ENCODE peak calls at places on chromosomes 6 and 20, in four cellular contexts. One of them, this sample, is unnamed.

GRCh38 chr20:48621256-48622078 is 206.3 kb downstream of the PREX1 start:
- DNase-seq in GM12891: no peak
- DNase-seq in lung: no peak
- DNase-seq in CD4-positive, alpha-beta T cell: no peak
- DNase-seq in this sample: no peak

GRCh38 chr6:14917511-14917910 is 328.4 kb upstream of the JARID2 start:
- DNase-seq in CD4-positive, alpha-beta T cell: no peak
- DNase-seq in lung: no peak
- DNase-seq in GM12891: no peak
- DNase-seq in this sample: no peak

GRCh38 chr6:78243519-78243918 is 590.7 kb downstream of the MEI4 start:
- DNase-seq in CD4-positive, alpha-beta T cell: no peak
- DNase-seq in GM12891: no peak
- DNase-seq in lung: no peak
- DNase-seq in this sample: no peak

GRCh38 chr6:43216200-43216599 is 13.1 kb downstream of the DNPH1 start:
- DNase-seq in GM12891: no peak
- DNase-seq in CD4-positive, alpha-beta T cell: no peak
- DNase-seq in lung: no peak
- DNase-seq in this sample: no peak

GRCh38 chr6:299050-299980 is 7.0 kb downstream of the DUSP22 start:
- DNase-seq in GM12891: no peak
- DNase-seq in CD4-positive, alpha-beta T cell: no peak
- DNase-seq in lung: no peak
- DNase-seq in this sample: no peak

GRCh38 chr6:147311218-147311617 is 107.0 kb downstream of the STXBP5 start:
- DNase-seq in lung: no peak
- DNase-seq in CD4-positive, alpha-beta T cell: no peak
- DNase-seq in GM12891: no peak
- DNase-seq in this sample: no peak

GRCh38 chr6:13478525-13478962 is 8.9 kb downstream of the GFOD1 start:
- DNase-seq in CD4-positive, alpha-beta T cell: no peak
- DNase-seq in lung: no peak
- DNase-seq in GM12891: no peak
- DNase-seq in this sample: no peak

GRCh38 chr6:71395731-71396409 is 107.3 kb downstream of the OGFRL1 start:
- DNase-seq in CD4-positive, alpha-beta T cell: no peak
- DNase-seq in lung: no peak
- DNase-seq in GM12891: no peak
- DNase-seq in this sample: no peak

GRCh38 chr6:55886185-55886836 is 10.9 kb upstream of the BMP5 start:
- DNase-seq in CD4-positive, alpha-beta T cell: no peak
- DNase-seq in GM12891: no peak
- DNase-seq in lung: no peak
- DNase-seq in this sample: no peak

GRCh38 chr20:52500150-52500549 is 308.6 kb upstream of the ZFP64 start:
- DNase-seq in CD4-positive, alpha-beta T cell: no peak
- DNase-seq in lung: no peak
- DNase-seq in GM12891: no peak
- DNase-seq in this sample: no peak

GRCh38 chr6:16964553-16965499 is 137.0 kb upstream of the STMND1 start:
- DNase-seq in lung: peak
- DNase-seq in GM12891: peak
- DNase-seq in CD4-positive, alpha-beta T cell: peak
- DNase-seq in this sample: peak

GRCh38 chr20:61788343-61788742 is 277.3 kb downstream of the TAF4 start:
- DNase-seq in lung: no peak
- DNase-seq in CD4-positive, alpha-beta T cell: no peak
- DNase-seq in GM12891: no peak
- DNase-seq in this sample: no peak

GRCh38 chr6:170378502-170378901 is 71.9 kb downstream of the FAM120B start:
- DNase-seq in lung: no peak
- DNase-seq in CD4-positive, alpha-beta T cell: no peak
- DNase-seq in GM12891: no peak
- DNase-seq in this sample: peak

GRCh38 chr20:53611449-53611894 is 17.8 kb upstream of the ZNF217 start:
- DNase-seq in lung: no peak
- DNase-seq in GM12891: no peak
- DNase-seq in CD4-positive, alpha-beta T cell: no peak
- DNase-seq in this sample: no peak

GRCh38 chr6:99613398-99613704 is 6.7 kb downstream of the PRDM13 start:
- DNase-seq in CD4-positive, alpha-beta T cell: no peak
- DNase-seq in GM12891: peak
- DNase-seq in lung: no peak
- DNase-seq in this sample: peak

GRCh38 chr6:164856138-164856537 is 453.3 kb downstream of the C6orf118 start:
- DNase-seq in CD4-positive, alpha-beta T cell: no peak
- DNase-seq in lung: no peak
- DNase-seq in GM12891: no peak
- DNase-seq in this sample: no peak

GRCh38 chr6:69162811-69163210 is 527.7 kb downstream of the ADGRB3 start:
- DNase-seq in GM12891: no peak
- DNase-seq in CD4-positive, alpha-beta T cell: no peak
- DNase-seq in lung: no peak
- DNase-seq in this sample: no peak

GRCh38 chr6:43904311-43905123 is 134.5 kb downstream of the VEGFA start:
- DNase-seq in GM12891: no peak
- DNase-seq in CD4-positive, alpha-beta T cell: no peak
- DNase-seq in lung: no peak
- DNase-seq in this sample: no peak

GRCh38 chr6:123022980-123023379 is 26.9 kb downstream of the CLVS2 start:
- DNase-seq in GM12891: no peak
- DNase-seq in CD4-positive, alpha-beta T cell: no peak
- DNase-seq in lung: no peak
- DNase-seq in this sample: peak

GRCh38 chr6:155450194-155450593 is 5.4 kb downstream of the NOX3 start:
- DNase-seq in lung: no peak
- DNase-seq in CD4-positive, alpha-beta T cell: no peak
- DNase-seq in GM12891: no peak
- DNase-seq in this sample: no peak

GRCh38 chr20:17843246-17844132 is 125.1 kb downstream of the SNX5 start:
- DNase-seq in CD4-positive, alpha-beta T cell: peak
- DNase-seq in lung: no peak
- DNase-seq in GM12891: no peak
- DNase-seq in this sample: no peak

GRCh38 chr6:141552031-141552430 is 580.7 kb upstream of the GJE1 start:
- DNase-seq in GM12891: no peak
- DNase-seq in CD4-positive, alpha-beta T cell: no peak
- DNase-seq in lung: no peak
- DNase-seq in this sample: no peak

GRCh38 chr20:1232538-1233111 is 6.8 kb downstream of the RAD21L1 start:
- DNase-seq in lung: no peak
- DNase-seq in CD4-positive, alpha-beta T cell: no peak
- DNase-seq in GM12891: no peak
- DNase-seq in this sample: no peak

GRCh38 chr6:166470029-166470862 is 87.5 kb upstream of the MPC1 start:
- DNase-seq in lung: no peak
- DNase-seq in GM12891: no peak
- DNase-seq in CD4-positive, alpha-beta T cell: no peak
- DNase-seq in this sample: no peak

GRCh38 chr6:95923518-95923917 is 92.3 kb upstream of the FUT9 start:
- DNase-seq in lung: no peak
- DNase-seq in CD4-positive, alpha-beta T cell: no peak
- DNase-seq in GM12891: peak
- DNase-seq in this sample: peak

GRCh38 chr6:46926481-46926880 is 4.7 kb upstream of the ADGRF5 start:
- DNase-seq in CD4-positive, alpha-beta T cell: no peak
- DNase-seq in lung: no peak
- DNase-seq in GM12891: no peak
- DNase-seq in this sample: no peak

GRCh38 chr6:133817460-133818047 is 71.4 kb upstream of the TCF21 start:
- DNase-seq in CD4-positive, alpha-beta T cell: peak
- DNase-seq in GM12891: peak
- DNase-seq in lung: no peak
- DNase-seq in this sample: peak

GRCh38 chr6:142947702-142948480 is 2.9 kb upstream of the HIVEP2 start:
- DNase-seq in lung: no peak
- DNase-seq in GM12891: peak
- DNase-seq in CD4-positive, alpha-beta T cell: peak
- DNase-seq in this sample: no peak

GRCh38 chr6:14498748-14499147 is 381.2 kb downstream of the CD83 start:
- DNase-seq in CD4-positive, alpha-beta T cell: no peak
- DNase-seq in lung: no peak
- DNase-seq in GM12891: no peak
- DNase-seq in this sample: no peak

GRCh38 chr20:32510120-32510600 is 75.0 kb downstream of the NOL4L start:
- DNase-seq in lung: no peak
- DNase-seq in CD4-positive, alpha-beta T cell: no peak
- DNase-seq in GM12891: no peak
- DNase-seq in this sample: no peak

This sample was measured in endothelial cell.